ENCODE peak calls at places on chromosomes 7 and 10, in five cellular contexts. One of them, this sample, is unnamed.

GRCh38 chr7:31123317-31123716 is 71.2 kb downstream of the ADCYAP1R1 start:
- DNase-seq in prostate gland: no peak
- DNase-seq in colonic mucosa: no peak
- DNase-seq in BE2C: no peak
- DNase-seq in IMR-90: no peak
- DNase-seq in this sample: peak

GRCh38 chr7:71511361-71511807 is 379.4 kb downstream of the GALNT17 start:
- DNase-seq in prostate gland: no peak
- DNase-seq in IMR-90: no peak
- DNase-seq in colonic mucosa: no peak
- DNase-seq in BE2C: no peak
- DNase-seq in this sample: no peak

GRCh38 chr7:6614941-6615737 is at the start of gene ZNF853:
- DNase-seq in BE2C: no peak
- DNase-seq in colonic mucosa: no peak
- DNase-seq in prostate gland: no peak
- DNase-seq in IMR-90: no peak
- DNase-seq in this sample: no peak

GRCh38 chr7:19772323-19772722 is 1.1 kb downstream of the TMEM196 start:
- DNase-seq in BE2C: no peak
- DNase-seq in prostate gland: no peak
- DNase-seq in IMR-90: no peak
- DNase-seq in colonic mucosa: no peak
- DNase-seq in this sample: no peak

GRCh38 chr10:35409094-35409582 is 72.8 kb downstream of the CCNY start:
- DNase-seq in IMR-90: peak
- DNase-seq in prostate gland: no peak
- DNase-seq in colonic mucosa: no peak
- DNase-seq in BE2C: peak
- DNase-seq in this sample: no peak

GRCh38 chr7:43283706-43284105 is 171.3 kb downstream of the HECW1 start:
- DNase-seq in IMR-90: no peak
- DNase-seq in prostate gland: no peak
- DNase-seq in colonic mucosa: no peak
- DNase-seq in BE2C: no peak
- DNase-seq in this sample: no peak

GRCh38 chr7:76023002-76023401 is 24.8 kb downstream of the STYXL1 start:
- DNase-seq in BE2C: no peak
- DNase-seq in colonic mucosa: no peak
- DNase-seq in IMR-90: no peak
- DNase-seq in prostate gland: no peak
- DNase-seq in this sample: no peak

GRCh38 chr7:5396542-5396941 is 27.1 kb downstream of the TNRC18 start:
- DNase-seq in IMR-90: no peak
- DNase-seq in colonic mucosa: peak
- DNase-seq in BE2C: no peak
- DNase-seq in prostate gland: peak
- DNase-seq in this sample: no peak

GRCh38 chr10:117362313-117362712 is 12.9 kb downstream of the PDZD8 start:
- DNase-seq in colonic mucosa: no peak
- DNase-seq in prostate gland: no peak
- DNase-seq in BE2C: no peak
- DNase-seq in IMR-90: peak
- DNase-seq in this sample: no peak

GRCh38 chr10:104546756-104547155 is 94.3 kb upstream of the SORCS3 start:
- DNase-seq in colonic mucosa: no peak
- DNase-seq in prostate gland: no peak
- DNase-seq in BE2C: no peak
- DNase-seq in IMR-90: no peak
- DNase-seq in this sample: no peak

GRCh38 chr10:44689368-44689767 is 221.8 kb upstream of the TMEM72 start:
- DNase-seq in prostate gland: no peak
- DNase-seq in BE2C: no peak
- DNase-seq in colonic mucosa: no peak
- DNase-seq in IMR-90: peak
- DNase-seq in this sample: no peak

GRCh38 chr7:52077571-52077970 is 761.0 kb upstream of the COBL start:
- DNase-seq in IMR-90: no peak
- DNase-seq in BE2C: no peak
- DNase-seq in colonic mucosa: no peak
- DNase-seq in prostate gland: no peak
- DNase-seq in this sample: no peak

GRCh38 chr10:25357269-25357668 is 182.5 kb downstream of the GPR158 start:
- DNase-seq in prostate gland: no peak
- DNase-seq in IMR-90: no peak
- DNase-seq in colonic mucosa: no peak
- DNase-seq in BE2C: no peak
- DNase-seq in this sample: no peak

GRCh38 chr10:2054728-2055127 is 317.4 kb upstream of the ADARB2 start:
- DNase-seq in IMR-90: no peak
- DNase-seq in colonic mucosa: no peak
- DNase-seq in BE2C: no peak
- DNase-seq in prostate gland: no peak
- DNase-seq in this sample: no peak

GRCh38 chr10:124332426-124332825 is 86.3 kb downstream of the OAT start:
- DNase-seq in colonic mucosa: no peak
- DNase-seq in IMR-90: no peak
- DNase-seq in prostate gland: no peak
- DNase-seq in BE2C: no peak
- DNase-seq in this sample: no peak

GRCh38 chr7:30139836-30140384 is 5.1 kb downstream of the MTURN start:
- DNase-seq in prostate gland: no peak
- DNase-seq in BE2C: no peak
- DNase-seq in colonic mucosa: no peak
- DNase-seq in IMR-90: no peak
- DNase-seq in this sample: no peak

GRCh38 chr10:104925232-104925851 is 284.3 kb downstream of the SORCS3 start:
- DNase-seq in colonic mucosa: peak
- DNase-seq in BE2C: peak
- DNase-seq in prostate gland: peak
- DNase-seq in IMR-90: no peak
- DNase-seq in this sample: no peak

GRCh38 chr10:130409346-130409745 is 273.2 kb downstream of the GLRX3 start:
- DNase-seq in colonic mucosa: no peak
- DNase-seq in BE2C: no peak
- DNase-seq in IMR-90: no peak
- DNase-seq in prostate gland: no peak
- DNase-seq in this sample: peak

DNA sequence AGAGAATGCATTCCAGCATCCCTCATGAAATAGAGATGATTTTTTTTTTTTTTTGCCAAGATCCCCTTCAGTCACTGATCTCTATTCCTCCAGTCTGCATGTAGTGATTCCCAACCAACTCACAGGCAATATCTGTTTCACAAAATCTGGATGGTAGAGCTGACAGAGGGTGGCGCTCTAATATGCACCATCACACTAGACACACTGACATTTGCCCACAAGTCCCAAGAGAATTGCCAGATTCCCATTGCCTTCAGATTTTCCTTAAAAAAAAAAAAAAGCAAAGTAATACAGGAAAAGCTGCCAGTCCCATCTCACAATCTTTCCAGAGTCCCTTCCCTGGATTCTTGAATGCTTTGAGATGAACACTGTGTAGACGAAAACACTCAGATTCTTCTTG is 301.0 kb downstream of the SORCS1 start:
- DNase-seq in IMR-90: no peak
- DNase-seq in prostate gland: no peak
- DNase-seq in BE2C: peak
- DNase-seq in colonic mucosa: no peak
- DNase-seq in this sample: no peak
- TF ChIP-seq CTCF in IMR-90: no peak
- TF ChIP-seq CTCF in prostate gland: no peak
- TF ChIP-seq CTCF in BE2C: peak
- TF ChIP-seq CTCF in colonic mucosa: no peak
- TF ChIP-seq CTCF in this sample: no peak

DNA sequence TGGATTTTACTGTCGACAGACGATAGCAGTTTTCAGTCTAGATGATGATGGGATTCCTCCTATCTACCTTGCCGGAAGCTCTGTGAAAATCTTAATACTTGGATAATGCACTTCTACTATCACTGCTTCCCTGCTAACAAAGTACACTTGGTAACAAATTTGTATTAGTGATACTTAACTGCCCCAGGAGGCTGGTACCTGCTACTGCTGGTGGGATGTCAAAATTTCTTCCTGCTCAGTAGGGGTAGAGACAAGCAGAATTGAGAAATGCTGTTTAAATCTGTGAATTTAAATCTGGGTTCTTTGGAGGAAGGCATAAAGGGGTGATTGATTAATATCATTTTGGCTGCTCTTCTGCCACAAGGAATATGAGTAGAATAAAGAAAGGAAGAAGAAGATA is 99.8 kb upstream of the STRIP2 start:
- DNase-seq in IMR-90: no peak
- DNase-seq in prostate gland: no peak
- DNase-seq in colonic mucosa: no peak
- DNase-seq in BE2C: no peak
- DNase-seq in this sample: no peak
- TF ChIP-seq CTCF in IMR-90: peak
- TF ChIP-seq CTCF in prostate gland: no peak
- TF ChIP-seq CTCF in colonic mucosa: no peak
- TF ChIP-seq CTCF in BE2C: no peak
- TF ChIP-seq CTCF in this sample: no peak

GRCh38 chr7:135706038-135706742 is 21.8 kb downstream of the SLC13A4 start:
- DNase-seq in IMR-90: no peak
- DNase-seq in BE2C: no peak
- DNase-seq in colonic mucosa: no peak
- DNase-seq in prostate gland: no peak
- DNase-seq in this sample: no peak

GRCh38 chr7:135707570-135707966 is 20.4 kb downstream of the SLC13A4 start:
- DNase-seq in prostate gland: no peak
- DNase-seq in BE2C: no peak
- DNase-seq in IMR-90: no peak
- DNase-seq in colonic mucosa: no peak
- DNase-seq in this sample: no peak

GRCh38 chr7:135709508-135709907 is 18.5 kb downstream of the SLC13A4 start:
- DNase-seq in BE2C: no peak
- DNase-seq in prostate gland: no peak
- DNase-seq in colonic mucosa: no peak
- DNase-seq in IMR-90: no peak
- DNase-seq in this sample: no peak

GRCh38 chr7:135706858-135707569 is 21.0 kb downstream of the SLC13A4 start:
- DNase-seq in BE2C: no peak
- DNase-seq in colonic mucosa: no peak
- DNase-seq in prostate gland: no peak
- DNase-seq in IMR-90: peak
- DNase-seq in this sample: no peak

GRCh38 chr7:135708041-135708440 is 19.9 kb downstream of the SLC13A4 start:
- DNase-seq in colonic mucosa: no peak
- DNase-seq in IMR-90: no peak
- DNase-seq in prostate gland: no peak
- DNase-seq in BE2C: no peak
- DNase-seq in this sample: no peak
- TF ChIP-seq CTCF in colonic mucosa: no peak
- TF ChIP-seq CTCF in IMR-90: no peak
- TF ChIP-seq CTCF in prostate gland: no peak
- TF ChIP-seq CTCF in BE2C: peak
- TF ChIP-seq CTCF in this sample: no peak

DNA sequence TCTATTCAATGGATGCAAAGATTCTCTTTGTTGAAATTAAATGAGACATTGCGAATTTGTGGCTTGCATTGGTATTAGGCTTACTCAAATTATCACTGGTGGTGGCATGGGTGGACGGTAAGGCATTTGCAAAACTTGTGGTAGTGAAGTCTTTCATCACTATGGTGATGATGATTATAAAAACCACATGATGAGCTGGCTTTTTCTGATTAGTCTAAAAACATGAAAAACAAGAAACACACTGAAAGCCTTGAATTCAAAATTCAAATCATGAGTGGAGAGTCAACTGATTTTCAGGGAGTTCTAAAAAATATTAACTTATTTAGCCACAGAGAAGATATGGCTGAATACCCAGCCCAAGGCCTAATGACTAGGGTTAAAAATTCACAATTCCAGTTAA is 99.8 kb upstream of the HGF start:
- DNase-seq in prostate gland: no peak
- DNase-seq in colonic mucosa: no peak
- DNase-seq in BE2C: no peak
- DNase-seq in IMR-90: no peak
- DNase-seq in this sample: no peak
- TF ChIP-seq CTCF in prostate gland: no peak
- TF ChIP-seq CTCF in colonic mucosa: no peak
- TF ChIP-seq CTCF in BE2C: no peak
- TF ChIP-seq CTCF in IMR-90: no peak
- TF ChIP-seq CTCF in this sample: no peak